ENCODE peak calls at places on chromosomes 4 and X, in five cellular contexts. G is HTR-8/SVneo, J is endothelial cell, V is EL, H is NCI-H1092 treated with DMSO at 0.1 percent for 48 hours. U is an unnamed sample.

GRCh38 chr4:3302164-3302785 is 9.5 kb downstream of the RGS12 start:
- DNase-seq in G (no peak), J (no peak), V (no peak), H (no peak), U (no peak)

GRCh38 chrX:41923925-41924693 is 755 bp upstream of the CASK start:
- DNase-seq in G (no peak), J (peak), V (peak), H (peak), U (peak)

GRCh38 chrX:154371771-154372300 is 2.6 kb downstream of the FLNA start:
- DNase-seq in G (no peak), J (no peak), V (no peak), H (no peak), U (no peak)

GRCh38 chr4:122617597-122618593 is 3.0 kb downstream of the IL21 start:
- DNase-seq in G (no peak), J (no peak), V (no peak), H (no peak), U (no peak)

GRCh38 chrX:124737771-124738170 is 391.4 kb downstream of the SH2D1A start:
- DNase-seq in G (no peak), J (no peak), V (no peak), H (no peak), U (no peak)

GRCh38 chrX:44462851-44463250 is 79.8 kb downstream of the FUNDC1 start:
- DNase-seq in G (peak), J (no peak), V (peak), H (no peak), U (peak)

GRCh38 chr4:1113311-1114009 is at the start of gene RNF212:
- DNase-seq in G (no peak), J (peak), V (no peak), H (no peak), U (no peak)

GRCh38 chr4:40246547-40246900 is 49.7 kb downstream of the RHOH start:
- DNase-seq in G (no peak), J (no peak), V (no peak), H (no peak), U (no peak)

GRCh38 chrX:77298790-77299189 is 148.4 kb upstream of the FGF16 start:
- DNase-seq in G (no peak), J (no peak), V (no peak), H (no peak), U (no peak)

GRCh38 chrX:65196758-65197371 is 220.6 kb upstream of the ZC4H2 start:
- DNase-seq in G (no peak), J (peak), V (no peak), H (no peak), U (peak)

GRCh38 chrX:15321447-15321846 is 6.0 kb upstream of the ASB11 start:
- DNase-seq in G (no peak), J (no peak), V (no peak), H (no peak), U (no peak)

GRCh38 chrX:123087326-123087725 is 96.8 kb upstream of the GRIA3 start:
- DNase-seq in G (no peak), J (no peak), V (peak), H (no peak), U (no peak)

GRCh38 chr4:61462451-61463326 is 262.6 kb downstream of the ADGRL3 start:
- DNase-seq in G (peak), J (no peak), V (peak), H (no peak), U (peak)

GRCh38 chrX:30751497-30751896 is 98.3 kb downstream of the GK start:
- DNase-seq in G (no peak), J (no peak), V (no peak), H (no peak), U (no peak)

GRCh38 chrX:52979993-52980392 is 21.7 kb upstream of the FAM156A start:
- DNase-seq in G (no peak), J (no peak), V (peak), H (no peak), U (peak)

U was measured in ELR.